ENCODE peak calls at places on chromosomes 6 and 20, in five cellular contexts. R is HepG2, Q is psoas muscle, C is fibroblast of lung, L is left ventricle myocardium inferior. P is an unnamed sample. For H3K4me1, the result is how much of the 10 kb centered on the place peaks cover.

GRCh38 chr20:37804584-37805566 is 98.1 kb upstream of the VSTM2L start:
- DNase-seq in L (no peak), C (no peak), Q (no peak), R (no peak), P (no peak)

GRCh38 chr20:3778976-3779375 is 2.3 kb downstream of the SPEF1 start:
- DNase-seq in Q (no peak), L (no peak), C (no peak), R (no peak), P (no peak)

GRCh38 chr20:13816757-13817156 is 31.9 kb downstream of the NDUFAF5 start:
- DNase-seq in Q (no peak), L (no peak), R (no peak), C (no peak), P (no peak)

GRCh38 chr6:87784690-87785089 is 82.7 kb upstream of the AKIRIN2 start:
- DNase-seq in L (no peak), Q (no peak), C (no peak), R (peak), P (no peak)

GRCh38 chr20:47681977-47682812 is 103.1 kb downstream of the SULF2 start:
- DNase-seq in C (peak), L (peak), Q (peak), R (peak), P (peak)

GRCh38 chr20:31712564-31713311 is 9.9 kb downstream of the BCL2L1 start:
- DNase-seq in C (peak), Q (peak), R (peak), L (peak), P (peak)

GRCh38 chr6:35291491-35291890 is 6.1 kb upstream of the DEF6 start:
- DNase-seq in R (no peak), Q (no peak), L (no peak), C (no peak), P (no peak)

GRCh38 chr6:148221580-148221979 is 121.1 kb upstream of the SASH1 start:
- DNase-seq in L (no peak), Q (no peak), C (no peak), R (no peak), P (no peak)

GRCh38 chr20:32999603-33000250 is 4.5 kb downstream of the SUN5 start:
- DNase-seq in Q (no peak), C (no peak), R (peak), L (no peak), P (no peak)

GRCh38 chr6:104955927-104956662 is 812 bp upstream of the LIN28B start:
- DNase-seq in L (no peak), Q (no peak), C (no peak), R (peak), P (no peak)

GRCh38 chr20:56418385-56418861 is 6.4 kb downstream of the CASS4 start:
- DNase-seq in L (no peak), R (no peak), Q (no peak), C (no peak), P (no peak)

GRCh38 chr6:113529879-113530278 is 327.3 kb upstream of the MARCKS start:
- DNase-seq in C (no peak), Q (no peak), L (no peak), R (no peak), P (no peak)

GRCh38 chr6:4225207-4225872 is 90.0 kb upstream of the ECI2 start:
- DNase-seq in L (no peak), C (peak), Q (no peak), R (peak), P (no peak)

GRCh38 chr20:4160761-4161305 is 145.5 kb upstream of the RNF24 start:
- DNase-seq in R (peak), Q (no peak), C (peak), L (no peak), P (peak)

GRCh38 chr20:1810926-1811620 is 84.1 kb upstream of the SIRPA start:
- DNase-seq in C (peak), Q (no peak), L (peak), R (peak), P (no peak)

GRCh38 chr6:27168586-27169443 is 78.7 kb upstream of the PRSS16 start:
- DNase-seq in C (peak), R (no peak), Q (no peak), L (no peak), P (no peak)

GRCh38 chr6:100343678-100344077 is 121.0 kb downstream of the SIM1 start:
- DNase-seq in C (peak), L (no peak), Q (no peak), R (no peak), P (no peak)

GRCh38 chr6:149271348-149272340 is 45.9 kb upstream of the TAB2 start:
- DNase-seq in Q (no peak), C (no peak), L (no peak), R (no peak), P (no peak)

GRCh38 chr20:45041464-45042337 is 59.2 kb downstream of the KCNS1 start:
- DNase-seq in Q (no peak), L (no peak), R (no peak), C (peak), P (no peak)

GRCh38 chr6:116268589-116269293 is 11.0 kb downstream of the TSPYL1 start:
- DNase-seq in Q (no peak), C (peak), L (no peak), R (peak), P (no peak)

GRCh38 chr20:54131675-54132611 is 41.8 kb downstream of the CYP24A1 start:
- DNase-seq in C (no peak), L (no peak), Q (no peak), R (no peak), P (peak)

GRCh38 chr6:157184202-157185015 is 138.9 kb downstream of the TMEM242 start:
- DNase-seq in Q (peak), C (peak), R (peak), L (peak), P (peak)

GRCh38 chr20:41076776-41077175 is 48.2 kb downstream of the TOP1 start:
- DNase-seq in C (no peak), Q (no peak), L (no peak), R (no peak), P (no peak)

GRCh38 chr6:34115396-34116314 is 30.2 kb downstream of the GRM4 start:
- DNase-seq in C (peak), R (no peak), L (no peak), Q (no peak), P (no peak)

GRCh38 chr20:42027746-42028268 is 409.6 kb upstream of the CHD6 start:
- DNase-seq in C (no peak), Q (no peak), R (no peak), L (no peak), P (no peak)

GRCh38 chr20:62374431-62375152 is 7.5 kb upstream of the LAMA5 start:
- DNase-seq in R (no peak), Q (no peak), L (no peak), C (peak), P (no peak)

GRCh38 chr6:106421491-106421890 is 61.0 kb downstream of the CRYBG1 start:
- DNase-seq in C (no peak), Q (no peak), R (no peak), L (no peak), P (no peak)

GRCh38 chr6:20252311-20252710 is 40.0 kb upstream of the MBOAT1 start:
- DNase-seq in Q (no peak), R (no peak), L (no peak), C (no peak), P (no peak)

GRCh38 chr6:119301429-119301828 is 48.1 kb downstream of the MAN1A1 start:
- DNase-seq in C (no peak), R (no peak), L (no peak), Q (no peak), P (no peak)

GRCh38 chr6:99997141-99997540 is 3.1 kb upstream of the MCHR2 start:
- DNase-seq in L (no peak), C (no peak), R (no peak), Q (no peak), P (no peak)

GRCh38 chr6:166330612-166331011 is 11.7 kb downstream of the SFT2D1 start:
- DNase-seq in C (peak), L (peak), R (peak), Q (peak), P (no peak)

GRCh38 chr6:42988486-42989020 is 4.2 kb downstream of the PPP2R5D start:
- DNase-seq in L (no peak), Q (no peak), C (peak), R (no peak), P (no peak)

GRCh38 chr6:149236584-149236983 is 80.9 kb upstream of the TAB2 start:
- DNase-seq in Q (no peak), L (no peak), C (peak), R (no peak), P (no peak)

GRCh38 chr6:140858381-140858971 is 1274.2 kb upstream of the GJE1 start:
- DNase-seq in Q (no peak), L (no peak), R (no peak), C (no peak), P (no peak)

GRCh38 chr6:37624606-37625574 is 72.8 kb downstream of the MDGA1 start:
- DNase-seq in L (peak), Q (peak), R (no peak), C (peak), P (peak)

GRCh38 chr6:127210725-127211124 is 55.9 kb upstream of the RNF146 start:
- DNase-seq in R (no peak), C (no peak), Q (no peak), L (no peak), P (no peak)

GRCh38 chr6:28982476-28983266 is 22.4 kb downstream of the ZNF311 start:
- DNase-seq in L (no peak), Q (no peak), C (peak), R (peak), P (no peak)

GRCh38 chr6:14894105-14894504 is 351.8 kb upstream of the JARID2 start:
- DNase-seq in L (no peak), R (no peak), Q (no peak), C (no peak), P (no peak)

GRCh38 chr6:498795-499231 is 107.3 kb downstream of the IRF4 start:
- DNase-seq in Q (no peak), R (no peak), L (no peak), C (no peak), P (no peak)

GRCh38 chr20:25859649-25860530 is 163.2 kb upstream of the ZNF337 start:
- DNase-seq in R (peak), C (peak), L (peak), Q (peak), P (no peak)

GRCh38 chr20:25860531-25861150 is 164.0 kb upstream of the ZNF337 start:
- DNase-seq in Q (no peak), L (no peak), R (no peak), C (no peak), P (no peak)

GRCh38 chr20:25863536-25864325 is 167.1 kb upstream of the ZNF337 start:
- DNase-seq in Q (no peak), L (no peak), R (peak), C (peak), P (no peak)

GRCh38 chr20:25856256-25856884 is 159.7 kb upstream of the ZNF337 start:
- DNase-seq in C (no peak), L (no peak), R (no peak), Q (no peak), P (no peak)

DNA sequence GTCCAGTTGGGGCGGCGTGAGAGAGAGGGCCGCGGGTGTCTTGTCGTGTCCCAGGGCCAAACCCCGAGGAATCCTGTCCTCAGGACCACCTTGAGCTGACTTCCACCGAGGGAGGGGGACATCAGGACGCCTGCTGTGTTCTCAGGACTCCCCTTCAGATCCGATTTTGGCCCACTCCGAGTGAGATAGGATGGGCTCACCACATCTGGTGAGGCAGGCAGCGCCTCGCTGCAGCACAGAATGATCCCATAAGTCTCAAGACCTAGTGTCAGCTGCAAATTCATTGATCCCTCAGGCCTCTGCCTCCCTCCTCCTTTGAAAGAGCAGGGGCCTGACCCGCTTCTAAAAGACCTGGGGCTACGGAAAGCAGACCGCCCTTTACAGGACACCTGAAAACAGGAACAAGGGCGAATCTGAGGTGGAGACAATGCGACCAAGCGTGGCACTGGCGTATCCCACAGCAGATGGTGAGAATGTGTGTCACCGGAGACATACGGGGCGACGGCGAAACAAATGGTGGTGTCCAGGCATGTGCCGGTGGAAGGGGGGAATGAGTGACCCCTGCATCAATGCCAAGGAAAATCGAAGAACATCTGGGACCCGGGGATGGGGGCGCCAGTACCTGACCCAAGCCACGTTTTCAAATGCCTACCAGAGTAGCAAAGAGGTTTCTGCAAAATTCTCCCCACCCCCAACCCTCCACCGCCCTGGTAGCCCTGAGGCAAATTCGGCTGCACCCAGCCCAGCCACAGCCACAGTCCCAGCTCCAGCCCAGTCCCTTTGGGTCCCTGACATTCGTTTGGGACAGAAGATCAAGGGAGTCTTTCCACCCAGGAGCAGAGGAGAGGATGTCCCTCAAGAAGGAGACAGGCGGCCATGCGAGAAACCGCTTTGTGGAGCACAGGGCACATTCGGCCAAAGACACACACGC is 162.1 kb upstream of the ZNF337 start:
- DNase-seq in L (no peak), Q (no peak), R (no peak), C (no peak), P (no peak)
- H3K4me3 ChIP-seq in L (peak), Q (peak), R (peak), C (no peak), P (no peak)

GRCh38 chr20:43749734-43750294 is 23.0 kb upstream of the GTSF1L start:
- DNase-seq in L (peak), C (peak), R (peak), Q (peak), P (peak)
- H3K4me1 ChIP-seq in L (under half), C (under half), R (under half), Q (under half), P (half or more)

GRCh38 chr6:31689249-31690110 is 8.6 kb upstream of the LY6G5C start:
- DNase-seq in R (no peak), Q (no peak), L (no peak), C (no peak), P (no peak)
- TF ChIP-seq CTCF in R (peak), Q (no peak), L (peak), C (peak), P (no peak)

GRCh38 chr20:6007529-6008103 is 46.2 kb downstream of the LRRN4 start:
- DNase-seq in L (no peak), Q (no peak), C (no peak), R (peak), P (no peak)

GRCh38 chr20:6012166-6012565 is 41.7 kb downstream of the LRRN4 start:
- DNase-seq in Q (no peak), R (no peak), C (no peak), L (no peak), P (no peak)

GRCh38 chr20:6006603-6006949 is 47.3 kb downstream of the LRRN4 start:
- DNase-seq in C (no peak), L (peak), Q (no peak), R (no peak), P (no peak)

GRCh38 chr20:6007094-6007528 is 46.7 kb downstream of the LRRN4 start:
- DNase-seq in L (no peak), R (peak), C (peak), Q (no peak), P (no peak)

DNA sequence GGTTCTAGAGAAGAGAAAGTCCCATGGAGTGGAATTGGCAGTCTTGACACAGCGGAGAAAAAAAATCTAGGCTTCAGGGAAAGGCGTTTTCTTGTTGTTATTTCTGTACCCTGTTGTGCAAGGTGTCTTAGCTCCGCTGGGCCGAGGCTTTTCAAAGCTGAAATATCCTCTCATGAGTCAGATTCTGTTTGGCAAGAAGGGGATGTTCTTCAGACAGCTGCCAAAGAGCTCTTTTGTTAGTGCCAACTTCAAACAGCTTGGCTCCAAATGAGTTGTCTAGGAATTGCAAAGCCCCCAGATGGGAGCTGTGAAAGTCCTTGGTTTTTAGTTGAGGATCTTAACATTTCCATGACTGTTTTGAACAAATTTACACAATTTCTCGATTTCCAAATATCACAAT is 45.6 kb downstream of the LRRN4 start:
- DNase-seq in L (no peak), R (peak), Q (peak), C (peak), P (no peak)
- H3K4me3 ChIP-seq in L (peak), R (peak), Q (peak), C (peak), P (no peak)

GRCh38 chr20:24995741-24996448 is 3.3 kb upstream of the APMAP start:
- DNase-seq in L (no peak), R (no peak), Q (peak), C (no peak), P (no peak)
- H3K4me1 ChIP-seq in L (half or more), R (under half), Q (under half), C (under half), P (under half)

GRCh38 chr20:63451821-63452220 is 20.6 kb downstream of the KCNQ2 start:
- DNase-seq in L (no peak), R (no peak), C (no peak), Q (no peak), P (no peak)

GRCh38 chr20:63454729-63455567 is 17.5 kb downstream of the KCNQ2 start:
- DNase-seq in C (no peak), L (no peak), R (no peak), Q (no peak), P (no peak)

GRCh38 chr20:63455568-63455859 is 16.9 kb downstream of the KCNQ2 start:
- DNase-seq in Q (no peak), C (no peak), L (no peak), R (no peak), P (no peak)

GRCh38 chr20:63452341-63453028 is 20.0 kb downstream of the KCNQ2 start:
- DNase-seq in L (no peak), Q (no peak), R (no peak), C (no peak), P (no peak)

GRCh38 chr20:63453029-63453523 is 19.4 kb downstream of the KCNQ2 start:
- DNase-seq in L (no peak), R (peak), C (no peak), Q (no peak), P (no peak)
- TF ChIP-seq CTCF in L (peak), R (peak), C (no peak), Q (peak), P (no peak)

P was measured in left lung.